ENCODE peak calls at places on chromosomes 3 and 15, in ten cellular contexts. P, N, F, A, D, C, M, Z, T and R are unnamed samples.
A peak's percentile ranks its signal among the peaks of the same experiment; 100 is the strongest.

GRCh38 chr3:12004741-12005513 is 739 bp downstream of the SYN2 start:
- DNase-seq in P (no peak), N (no peak), F (no peak), A (no peak), D (no peak), C (no peak), M (no peak), Z (no peak), T (no peak), R (no peak)

GRCh38 chr3:47009225-47010049 is 30.0 kb downstream of the NBEAL2 start:
- DNase-seq in P (peak; percentile 60), N (peak; percentile 97), F (no peak), A (peak; percentile 92), D (peak; percentile 88), C (peak; percentile 93), M (peak; percentile 95), Z (peak; percentile 99), T (peak; percentile 29), R (peak; percentile 81)

GRCh38 chr15:34812369-34812768 is 17.0 kb upstream of the ACTC1 start:
- DNase-seq in P (peak; percentile 55), N (no peak), F (no peak), A (no peak), D (no peak), C (peak; percentile 72), M (peak; percentile 49), Z (no peak), T (no peak), R (no peak)

GRCh38 chr3:170809021-170809974 is 60.7 kb downstream of the RPL22L1 start:
- DNase-seq in P (no peak), N (no peak), F (no peak), A (peak; percentile 49), D (peak; percentile 30), C (peak; percentile 88), M (peak; percentile 81), Z (peak; percentile 16), T (no peak), R (peak; percentile 57)

GRCh38 chr3:71210257-71211002 is 373.1 kb downstream of the FOXP1 start:
- DNase-seq in P (no peak), N (peak; percentile 84), F (no peak), A (no peak), D (peak; percentile 40), C (peak; percentile 49), M (peak; percentile 79), Z (no peak), T (no peak), R (no peak)

GRCh38 chr3:94028093-94028837 is at the start of gene STX19:
- DNase-seq in P (no peak), N (no peak), F (no peak), A (no peak), D (peak; percentile 42), C (no peak), M (no peak), Z (no peak), T (no peak), R (no peak)

GRCh38 chr3:100001514-100002270 is 112.6 kb downstream of the FILIP1L start:
- DNase-seq in P (no peak), N (no peak), F (no peak), A (no peak), D (no peak), C (no peak), M (no peak), Z (no peak), T (no peak), R (no peak)

GRCh38 chr3:71063768-71064287 is 519.7 kb downstream of the FOXP1 start:
- DNase-seq in P (no peak), N (peak; percentile 72), F (no peak), A (no peak), D (peak; percentile 32), C (peak; percentile 59), M (no peak), Z (peak; percentile 33), T (peak; percentile 46), R (no peak)

GRCh38 chr15:74422370-74422722 is 11.4 kb downstream of the SEMA7A start:
- DNase-seq in P (no peak), N (no peak), F (no peak), A (no peak), D (no peak), C (no peak), M (no peak), Z (no peak), T (no peak), R (no peak)

GRCh38 chr3:182725372-182726251 is 67.7 kb upstream of the ATP11B start:
- DNase-seq in P (no peak), N (no peak), F (no peak), A (no peak), D (no peak), C (peak; percentile 19), M (no peak), Z (no peak), T (no peak), R (no peak)

GRCh38 chr3:38163117-38163870 is 2.0 kb upstream of the OXSR1 start:
- DNase-seq in P (no peak), N (no peak), F (no peak), A (no peak), D (no peak), C (no peak), M (no peak), Z (no peak), T (no peak), R (no peak)

GRCh38 chr3:134904333-134904771 is 109.3 kb downstream of the EPHB1 start:
- DNase-seq in P (no peak), N (no peak), F (no peak), A (no peak), D (no peak), C (no peak), M (no peak), Z (peak; percentile 78), T (no peak), R (no peak)

GRCh38 chr3:130849111-130849552 is 44.8 kb upstream of the ATP2C1 start:
- DNase-seq in P (no peak), N (no peak), F (no peak), A (no peak), D (peak; percentile 41), C (no peak), M (no peak), Z (no peak), T (no peak), R (no peak)